ENCODE peak calls at places on chromosomes 11 and 22, in five cellular contexts. E is astrocyte, O is Peyer's patch, J is endothelial cell, B is astrocyte of the spinal cord. T is an unnamed sample.

GRCh38 chr11:129861702-129862107 is 33.7 kb downstream of the NFRKB start:
- DNase-seq in E (peak), O (peak), J (no peak), B (peak), T (peak)

GRCh38 chr11:123300874-123301695 is 106.0 kb upstream of the CLMP start:
- DNase-seq in E (peak), O (no peak), J (no peak), B (peak), T (peak)

GRCh38 chr22:47549741-47550340 is 787.4 kb downstream of the TBC1D22A start:
- DNase-seq in E (no peak), O (no peak), J (no peak), B (no peak), T (no peak)

GRCh38 chr22:37229012-37229804 is 14.9 kb downstream of the RAC2 start:
- DNase-seq in E (peak), O (no peak), J (no peak), B (peak), T (peak)

GRCh38 chr11:7143908-7144307 is 55.1 kb downstream of the RBMXL2 start:
- DNase-seq in E (no peak), O (no peak), J (no peak), B (peak), T (peak)

GRCh38 chr11:19242184-19242932 is 1.6 kb upstream of the E2F8 start:
- DNase-seq in E (no peak), O (no peak), J (peak), B (no peak), T (no peak)

GRCh38 chr11:116787436-116787785 is 412 bp downstream of the ZPR1 start:
- DNase-seq in E (no peak), O (no peak), J (no peak), B (no peak), T (no peak)

GRCh38 chr11:117703209-117703608 is 93.8 kb downstream of the DSCAML1 start:
- DNase-seq in E (no peak), O (no peak), J (no peak), B (no peak), T (no peak)

GRCh38 chr22:38454361-38455062 is 487 bp downstream of the KCNJ4 start:
- DNase-seq in E (no peak), O (no peak), J (no peak), B (no peak), T (no peak)

GRCh38 chr22:48717076-48717810 is 1110.4 kb downstream of the BRD1 start:
- DNase-seq in E (no peak), O (no peak), J (no peak), B (no peak), T (no peak)

GRCh38 chr11:120622189-120622912 is 110.8 kb downstream of the GRIK4 start:
- DNase-seq in E (peak), O (no peak), J (no peak), B (no peak), T (no peak)

GRCh38 chr11:103898577-103899336 is 137.7 kb upstream of the DDI1 start:
- DNase-seq in E (no peak), O (no peak), J (no peak), B (no peak), T (no peak)

GRCh38 chr11:76918941-76919386 is 58.2 kb downstream of the ACER3 start:
- DNase-seq in E (peak), O (no peak), J (no peak), B (peak), T (peak)

GRCh38 chr11:20013346-20014066 is 146.8 kb downstream of the DBX1 start:
- DNase-seq in E (no peak), O (no peak), J (no peak), B (peak), T (peak)

GRCh38 chr11:126434950-126435335 is 79.5 kb downstream of the ST3GAL4 start:
- DNase-seq in E (no peak), O (no peak), J (no peak), B (no peak), T (no peak)

GRCh38 chr11:113082501-113082900 is 121.3 kb downstream of the NCAM1 start:
- DNase-seq in E (no peak), O (no peak), J (no peak), B (no peak), T (no peak)

GRCh38 chr11:130514316-130514715 is 65.9 kb downstream of the ADAMTS15 start:
- DNase-seq in E (peak), O (no peak), J (no peak), B (peak), T (peak)

GRCh38 chr11:57073121-57073520 is 84.4 kb downstream of the OR5AK2 start:
- DNase-seq in E (peak), O (no peak), J (no peak), B (no peak), T (peak)

GRCh38 chr11:79414644-79415317 is 26.0 kb downstream of the TENM4 start:
- DNase-seq in E (peak), O (no peak), J (no peak), B (peak), T (peak)

GRCh38 chr11:35158371-35159081 is 19.6 kb downstream of the CD44 start:
- DNase-seq in E (no peak), O (peak), J (peak), B (no peak), T (peak)

GRCh38 chr11:114088836-114089235 is 29.3 kb downstream of the ZBTB16 start:
- DNase-seq in E (no peak), O (no peak), J (no peak), B (no peak), T (no peak)

GRCh38 chr11:74822187-74822586 is 73.5 kb downstream of the RNF169 start:
- DNase-seq in E (peak), O (no peak), J (no peak), B (peak), T (peak)

GRCh38 chr22:46538816-46539163 is 1.4 kb upstream of the CELSR1 start:
- DNase-seq in E (peak), O (no peak), J (no peak), B (no peak), T (peak)

GRCh38 chr22:24421428-24421931 is 5.9 kb upstream of the ADORA2A start:
- DNase-seq in E (no peak), O (no peak), J (no peak), B (no peak), T (no peak)

GRCh38 chr11:36257351-36257750 is 31.9 kb downstream of the COMMD9 start:
- DNase-seq in E (no peak), O (no peak), J (no peak), B (no peak), T (peak)

GRCh38 chr11:5102246-5102645 is 32.9 kb downstream of the OR52E1 start:
- DNase-seq in E (no peak), O (no peak), J (no peak), B (no peak), T (no peak)

GRCh38 chr22:47392729-47393128 is 630.3 kb downstream of the TBC1D22A start:
- DNase-seq in E (no peak), O (no peak), J (no peak), B (no peak), T (no peak)

GRCh38 chr22:46150615-46151423 is 493 bp downstream of the PPARA start:
- DNase-seq in E (no peak), O (peak), J (peak), B (no peak), T (no peak)

GRCh38 chr11:68942090-68942620 is 38.5 kb downstream of the IGHMBP2 start:
- DNase-seq in E (no peak), O (no peak), J (no peak), B (no peak), T (no peak)

GRCh38 chr11:118156531-118157185 is 4.0 kb upstream of the SCN4B start:
- DNase-seq in E (no peak), O (no peak), J (no peak), B (no peak), T (no peak)

GRCh38 chr22:22410677-22411076 is 97.9 kb downstream of the ZNF280B start:
- DNase-seq in E (no peak), O (no peak), J (no peak), B (no peak), T (no peak)

GRCh38 chr22:22410121-22410520 is 98.4 kb downstream of the ZNF280B start:
- DNase-seq in E (no peak), O (peak), J (no peak), B (no peak), T (no peak)

GRCh38 chr22:22407061-22407460 is 101.5 kb downstream of the ZNF280B start:
- DNase-seq in E (no peak), O (no peak), J (no peak), B (no peak), T (no peak)

GRCh38 chr22:22408269-22408668 is 100.3 kb downstream of the ZNF280B start:
- DNase-seq in E (no peak), O (no peak), J (no peak), B (no peak), T (no peak)

GRCh38 chr22:22408731-22409696 is 99.5 kb downstream of the ZNF280B start:
- DNase-seq in E (no peak), O (peak), J (peak), B (no peak), T (peak)
- TF ChIP-seq CTCF in E (no peak), O (peak), J (peak), B (peak), T (peak)

GRCh38 chr11:125092669-125093068 is 18.8 kb downstream of the TMEM218 start:
- DNase-seq in E (no peak), O (no peak), J (no peak), B (no peak), T (no peak)

GRCh38 chr11:125090816-125091215 is 20.6 kb downstream of the TMEM218 start:
- DNase-seq in E (no peak), O (no peak), J (no peak), B (no peak), T (no peak)

GRCh38 chr11:125091877-125092664 is 19.4 kb downstream of the TMEM218 start:
- DNase-seq in E (no peak), O (no peak), J (no peak), B (no peak), T (no peak)

GRCh38 chr11:125093502-125093901 is 17.9 kb downstream of the TMEM218 start:
- DNase-seq in E (no peak), O (no peak), J (no peak), B (no peak), T (no peak)

GRCh38 chr11:125091247-125091876 is 20.1 kb downstream of the TMEM218 start:
- DNase-seq in E (peak), O (no peak), J (peak), B (peak), T (peak)
- TF ChIP-seq CTCF in E (peak), O (peak), J (peak), B (peak), T (peak)

GRCh38 chr11:64253481-64253880 is 2.2 kb downstream of the PLCB3 start:
- DNase-seq in E (no peak), O (no peak), J (no peak), B (no peak), T (no peak)

GRCh38 chr11:64250875-64251721 is at the start of gene PLCB3:
- DNase-seq in E (no peak), O (peak), J (peak), B (no peak), T (no peak)

GRCh38 chr11:64251722-64251985 is 324 bp downstream of the PLCB3 start:
- DNase-seq in E (no peak), O (no peak), J (no peak), B (no peak), T (no peak)

GRCh38 chr11:64253043-64253442 is 1.7 kb downstream of the PLCB3 start:
- DNase-seq in E (no peak), O (no peak), J (no peak), B (no peak), T (no peak)

DNA sequence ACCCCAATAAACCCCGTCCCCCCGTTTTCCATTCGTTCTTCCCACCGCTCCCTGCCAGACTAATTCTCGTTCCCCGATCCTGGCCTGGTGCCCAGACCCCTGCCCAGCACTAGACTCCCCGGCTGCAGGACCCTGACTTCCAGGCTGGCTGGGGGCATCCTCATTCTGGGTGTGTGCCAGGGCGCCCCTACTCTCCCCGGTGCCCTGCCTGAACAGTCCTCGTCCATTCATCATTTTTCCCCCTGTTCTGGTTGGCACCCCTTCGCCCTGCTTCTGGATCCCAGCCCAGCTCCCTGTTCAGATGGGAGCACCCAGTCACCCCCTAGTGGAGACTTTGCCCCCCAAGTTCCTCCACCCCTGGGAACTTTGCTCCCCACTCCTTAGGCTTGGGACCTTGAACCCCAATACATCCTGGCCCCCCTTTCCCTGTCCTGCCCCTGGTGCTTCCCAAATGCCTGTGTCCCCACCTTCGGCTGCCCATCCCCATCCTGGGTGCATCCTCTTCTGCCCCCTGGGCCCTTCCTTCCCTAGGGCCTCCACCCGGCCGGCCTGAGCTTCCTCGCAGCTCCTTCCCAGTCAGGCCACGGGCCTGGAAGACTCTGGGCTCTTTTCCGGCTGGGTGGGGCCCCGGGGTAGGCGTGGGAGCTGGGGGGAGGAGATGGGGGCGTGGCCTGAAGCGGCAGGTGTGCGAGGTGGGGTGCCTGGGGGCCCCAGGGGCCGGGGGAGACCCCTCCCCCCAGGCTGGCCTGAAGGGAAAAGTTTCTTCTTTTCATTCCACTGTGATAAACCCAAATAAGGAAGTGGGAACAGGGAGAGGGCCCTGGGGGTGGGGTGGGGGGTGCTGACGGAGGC is 882 bp downstream of the PLCB3 start:
- DNase-seq in E (no peak), O (peak), J (peak), B (no peak), T (no peak)
- TF ChIP-seq CTCF in E (peak), O (peak), J (no peak), B (peak), T (peak)

GRCh38 chr22:41672780-41673509 is 15.7 kb downstream of the SNU13 start:
- DNase-seq in E (no peak), O (no peak), J (no peak), B (no peak), T (no peak)
- TF ChIP-seq CTCF in E (peak), O (peak), J (no peak), B (peak), T (peak)

GRCh38 chr22:16922076-16922475 is 85.9 kb downstream of the GAB4 start:
- DNase-seq in E (no peak), O (no peak), J (no peak), B (no peak), T (no peak)

GRCh38 chr22:16914006-16914405 is 88.8 kb upstream of the XKR3 start:
- DNase-seq in E (no peak), O (no peak), J (no peak), B (no peak), T (no peak)

GRCh38 chr22:16915711-16916110 is 90.5 kb upstream of the XKR3 start:
- DNase-seq in E (no peak), O (no peak), J (no peak), B (no peak), T (no peak)

GRCh38 chr22:16912281-16912680 is 87.1 kb upstream of the XKR3 start:
- DNase-seq in E (no peak), O (no peak), J (no peak), B (no peak), T (no peak)

DNA sequence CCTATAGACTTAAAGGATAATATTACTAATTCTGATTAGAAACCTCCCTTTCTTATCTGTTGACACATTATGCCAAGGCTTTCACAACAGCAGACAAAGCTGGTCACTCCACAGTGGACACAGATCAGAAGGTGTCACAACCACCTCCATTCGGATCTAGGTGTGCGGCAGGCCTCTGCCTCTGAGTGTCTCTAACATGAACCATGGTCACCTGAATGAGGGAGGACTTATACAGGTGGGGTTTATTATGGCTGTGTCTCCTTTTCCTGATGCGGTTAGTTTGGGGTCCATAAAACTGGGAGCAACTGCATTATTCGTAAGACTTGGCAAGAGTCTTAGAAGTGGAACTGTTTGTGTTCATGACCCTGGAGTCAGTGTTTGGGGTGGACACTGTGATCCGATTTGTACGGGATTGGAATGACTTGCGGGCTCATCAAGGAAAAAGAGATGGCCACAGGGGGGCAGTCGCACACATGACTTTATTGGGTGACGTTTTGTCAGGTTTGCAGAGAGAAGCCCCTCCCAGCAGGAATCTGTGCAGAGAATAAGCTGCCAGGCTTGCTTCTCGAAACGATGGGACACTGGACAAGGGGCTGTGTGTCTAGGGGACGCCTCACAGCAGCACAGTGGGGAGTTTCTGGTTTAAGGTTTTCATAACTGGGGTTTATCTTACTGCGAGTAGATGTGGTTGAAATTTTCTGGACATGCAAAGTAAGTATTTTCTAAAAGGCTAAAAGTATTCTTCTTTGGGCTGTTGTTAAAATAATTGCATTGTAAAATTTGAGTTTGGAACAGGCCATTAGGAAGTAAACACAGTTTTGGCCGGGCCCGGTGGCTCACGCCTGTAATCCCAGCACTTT is 90.6 kb downstream of the GAB4 start:
- DNase-seq in E (no peak), O (peak), J (peak), B (peak), T (peak)
- TF ChIP-seq CTCF in E (peak), O (peak), J (peak), B (peak), T (peak)

T was measured in fibroblast of the aortic adventitia.